ENCODE peak calls at places on chromosomes 5 and 9, in four cellular contexts. One of them, this sample, is unnamed.

GRCh38 chr5:22319798-22320197 is 533.3 kb downstream of the CDH12 start:
- DNase-seq in fibroblast of villous mesenchyme: no peak
- DNase-seq in choroid plexus epithelial cell: no peak
- DNase-seq in progenitor cell of endocrine pancreas: no peak
- DNase-seq in this sample: no peak

GRCh38 chr9:136020206-136020605 is 59.0 kb upstream of the UBAC1 start:
- DNase-seq in fibroblast of villous mesenchyme: no peak
- DNase-seq in choroid plexus epithelial cell: no peak
- DNase-seq in progenitor cell of endocrine pancreas: no peak
- DNase-seq in this sample: no peak

GRCh38 chr5:39433838-39434237 is 9.1 kb upstream of the DAB2 start:
- DNase-seq in fibroblast of villous mesenchyme: no peak
- DNase-seq in choroid plexus epithelial cell: no peak
- DNase-seq in progenitor cell of endocrine pancreas: no peak
- DNase-seq in this sample: no peak

GRCh38 chr5:134133213-134133994 is 18.9 kb downstream of the TCF7 start:
- DNase-seq in fibroblast of villous mesenchyme: no peak
- DNase-seq in choroid plexus epithelial cell: no peak
- DNase-seq in progenitor cell of endocrine pancreas: no peak
- DNase-seq in this sample: no peak

GRCh38 chr9:96163141-96163540 is 138.8 kb downstream of the HSD17B3 start:
- DNase-seq in fibroblast of villous mesenchyme: no peak
- DNase-seq in choroid plexus epithelial cell: no peak
- DNase-seq in progenitor cell of endocrine pancreas: no peak
- DNase-seq in this sample: no peak

GRCh38 chr5:61779743-61780142 is 447.7 kb downstream of the ZSWIM6 start:
- DNase-seq in fibroblast of villous mesenchyme: no peak
- DNase-seq in choroid plexus epithelial cell: no peak
- DNase-seq in progenitor cell of endocrine pancreas: no peak
- DNase-seq in this sample: no peak

GRCh38 chr9:2755285-2755684 is 38.0 kb downstream of the KCNV2 start:
- DNase-seq in fibroblast of villous mesenchyme: no peak
- DNase-seq in choroid plexus epithelial cell: no peak
- DNase-seq in progenitor cell of endocrine pancreas: no peak
- DNase-seq in this sample: no peak

GRCh38 chr5:177365845-177366527 is 8.3 kb downstream of the RGS14 start:
- DNase-seq in fibroblast of villous mesenchyme: no peak
- DNase-seq in choroid plexus epithelial cell: no peak
- DNase-seq in progenitor cell of endocrine pancreas: no peak
- DNase-seq in this sample: no peak

GRCh38 chr9:121450241-121450640 is 49.4 kb downstream of the GGTA1 start:
- DNase-seq in fibroblast of villous mesenchyme: peak; percentile 24
- DNase-seq in choroid plexus epithelial cell: no peak
- DNase-seq in progenitor cell of endocrine pancreas: no peak
- DNase-seq in this sample: no peak

GRCh38 chr5:71969464-71969863 is 137.8 kb upstream of the MAP1B start:
- DNase-seq in fibroblast of villous mesenchyme: no peak
- DNase-seq in choroid plexus epithelial cell: peak; percentile 8
- DNase-seq in progenitor cell of endocrine pancreas: no peak
- DNase-seq in this sample: peak; percentile 14

GRCh38 chr5:112276996-112277395 is 142.1 kb downstream of the EPB41L4A start:
- DNase-seq in fibroblast of villous mesenchyme: no peak
- DNase-seq in choroid plexus epithelial cell: no peak
- DNase-seq in progenitor cell of endocrine pancreas: no peak
- DNase-seq in this sample: no peak

GRCh38 chr9:134192311-134192950 is 28.1 kb upstream of the RNU6ATAC start:
- DNase-seq in fibroblast of villous mesenchyme: no peak
- DNase-seq in choroid plexus epithelial cell: no peak
- DNase-seq in progenitor cell of endocrine pancreas: no peak
- DNase-seq in this sample: no peak
- TF ChIP-seq CTCF in fibroblast of villous mesenchyme: no peak
- TF ChIP-seq CTCF in choroid plexus epithelial cell: no peak
- TF ChIP-seq CTCF in progenitor cell of endocrine pancreas: no peak
- TF ChIP-seq CTCF in this sample: no peak

GRCh38 chr5:34915139-34915855 is at the start of the genes BRIX1 and RAD1:
- DNase-seq in fibroblast of villous mesenchyme: peak; percentile 97
- DNase-seq in choroid plexus epithelial cell: peak; percentile 98
- DNase-seq in progenitor cell of endocrine pancreas: peak; percentile 86
- DNase-seq in this sample: peak; percentile 96
- TF ChIP-seq CTCF in fibroblast of villous mesenchyme: no peak
- TF ChIP-seq CTCF in choroid plexus epithelial cell: peak; percentile 29
- TF ChIP-seq CTCF in progenitor cell of endocrine pancreas: peak; percentile 27
- TF ChIP-seq CTCF in this sample: no peak

GRCh38 chr5:1824109-1824821 is 23.1 kb downstream of the NDUFS6 start:
- DNase-seq in fibroblast of villous mesenchyme: no peak
- DNase-seq in choroid plexus epithelial cell: no peak
- DNase-seq in progenitor cell of endocrine pancreas: no peak
- DNase-seq in this sample: no peak
- TF ChIP-seq CTCF in fibroblast of villous mesenchyme: no peak
- TF ChIP-seq CTCF in choroid plexus epithelial cell: no peak
- TF ChIP-seq CTCF in progenitor cell of endocrine pancreas: no peak
- TF ChIP-seq CTCF in this sample: no peak

DNA sequence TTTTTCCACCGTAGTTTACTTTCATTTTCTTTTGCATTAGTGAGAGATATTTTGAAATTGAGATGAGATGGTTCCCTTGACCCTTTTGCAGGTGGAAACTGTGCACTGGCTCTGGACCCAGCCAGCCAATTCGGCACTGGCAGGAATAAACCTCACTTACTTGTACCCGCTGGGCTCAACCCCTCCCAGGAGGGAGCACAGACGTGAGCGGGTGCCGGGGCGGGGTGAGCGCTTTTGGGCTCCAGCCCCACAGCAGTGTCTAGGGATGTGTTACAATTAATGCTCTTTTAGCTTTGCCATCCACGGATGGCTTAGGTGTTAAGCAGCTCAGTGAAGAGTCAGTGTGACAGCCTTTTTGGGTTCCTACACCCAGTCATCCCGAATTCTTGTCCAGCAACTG is 766.1 kb upstream of the CHD1 start:
- DNase-seq in fibroblast of villous mesenchyme: no peak
- DNase-seq in choroid plexus epithelial cell: no peak
- DNase-seq in progenitor cell of endocrine pancreas: no peak
- DNase-seq in this sample: no peak
- TF ChIP-seq CTCF in fibroblast of villous mesenchyme: no peak
- TF ChIP-seq CTCF in choroid plexus epithelial cell: no peak
- TF ChIP-seq CTCF in progenitor cell of endocrine pancreas: no peak
- TF ChIP-seq CTCF in this sample: no peak

GRCh38 chr5:171453056-171453725 is 33.7 kb downstream of the FGF18 start:
- DNase-seq in fibroblast of villous mesenchyme: no peak
- DNase-seq in choroid plexus epithelial cell: no peak
- DNase-seq in progenitor cell of endocrine pancreas: no peak
- DNase-seq in this sample: no peak
- TF ChIP-seq CTCF in fibroblast of villous mesenchyme: no peak
- TF ChIP-seq CTCF in choroid plexus epithelial cell: no peak
- TF ChIP-seq CTCF in progenitor cell of endocrine pancreas: no peak
- TF ChIP-seq CTCF in this sample: peak; percentile 8

DNA sequence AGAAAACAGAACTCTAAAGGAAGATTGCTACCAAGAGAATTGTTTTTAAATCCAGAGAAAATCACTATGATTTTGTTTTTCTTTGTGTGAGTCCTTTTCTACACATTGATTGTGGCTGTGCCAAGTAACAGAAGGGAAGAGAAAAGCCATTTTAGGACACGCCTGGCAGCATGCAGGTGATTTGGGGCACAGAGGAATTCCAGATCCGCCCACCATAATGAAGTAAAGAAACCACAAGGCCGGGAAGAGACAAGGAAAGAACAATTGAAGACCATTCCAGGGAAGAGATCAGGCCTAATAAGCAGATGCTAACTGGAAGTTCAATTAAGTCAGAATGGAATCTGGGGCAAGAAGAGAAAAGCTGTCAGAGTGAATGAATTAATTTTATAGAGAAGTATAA is 110.3 kb upstream of the ISL1 start:
- DNase-seq in fibroblast of villous mesenchyme: no peak
- DNase-seq in choroid plexus epithelial cell: no peak
- DNase-seq in progenitor cell of endocrine pancreas: no peak
- DNase-seq in this sample: no peak
- TF ChIP-seq CTCF in fibroblast of villous mesenchyme: no peak
- TF ChIP-seq CTCF in choroid plexus epithelial cell: no peak
- TF ChIP-seq CTCF in progenitor cell of endocrine pancreas: no peak
- TF ChIP-seq CTCF in this sample: no peak

GRCh38 chr9:87113892-87114291 is 166.6 kb upstream of the GAS1 start:
- DNase-seq in fibroblast of villous mesenchyme: no peak
- DNase-seq in choroid plexus epithelial cell: no peak
- DNase-seq in progenitor cell of endocrine pancreas: no peak
- DNase-seq in this sample: no peak
- TF ChIP-seq CTCF in fibroblast of villous mesenchyme: no peak
- TF ChIP-seq CTCF in choroid plexus epithelial cell: peak; percentile 37
- TF ChIP-seq CTCF in progenitor cell of endocrine pancreas: peak; percentile 13
- TF ChIP-seq CTCF in this sample: no peak

GRCh38 chr5:142129447-142129846 is 20.9 kb downstream of the NDFIP1 start:
- DNase-seq in fibroblast of villous mesenchyme: no peak
- DNase-seq in choroid plexus epithelial cell: no peak
- DNase-seq in progenitor cell of endocrine pancreas: no peak
- DNase-seq in this sample: no peak

GRCh38 chr5:142131394-142131793 is 22.8 kb downstream of the NDFIP1 start:
- DNase-seq in fibroblast of villous mesenchyme: no peak
- DNase-seq in choroid plexus epithelial cell: no peak
- DNase-seq in progenitor cell of endocrine pancreas: no peak
- DNase-seq in this sample: no peak

GRCh38 chr5:142133382-142134206 is 25.0 kb downstream of the NDFIP1 start:
- DNase-seq in fibroblast of villous mesenchyme: no peak
- DNase-seq in choroid plexus epithelial cell: no peak
- DNase-seq in progenitor cell of endocrine pancreas: no peak
- DNase-seq in this sample: no peak

GRCh38 chr5:142128675-142129208 is 20.2 kb downstream of the NDFIP1 start:
- DNase-seq in fibroblast of villous mesenchyme: no peak
- DNase-seq in choroid plexus epithelial cell: no peak
- DNase-seq in progenitor cell of endocrine pancreas: no peak
- DNase-seq in this sample: no peak

DNA sequence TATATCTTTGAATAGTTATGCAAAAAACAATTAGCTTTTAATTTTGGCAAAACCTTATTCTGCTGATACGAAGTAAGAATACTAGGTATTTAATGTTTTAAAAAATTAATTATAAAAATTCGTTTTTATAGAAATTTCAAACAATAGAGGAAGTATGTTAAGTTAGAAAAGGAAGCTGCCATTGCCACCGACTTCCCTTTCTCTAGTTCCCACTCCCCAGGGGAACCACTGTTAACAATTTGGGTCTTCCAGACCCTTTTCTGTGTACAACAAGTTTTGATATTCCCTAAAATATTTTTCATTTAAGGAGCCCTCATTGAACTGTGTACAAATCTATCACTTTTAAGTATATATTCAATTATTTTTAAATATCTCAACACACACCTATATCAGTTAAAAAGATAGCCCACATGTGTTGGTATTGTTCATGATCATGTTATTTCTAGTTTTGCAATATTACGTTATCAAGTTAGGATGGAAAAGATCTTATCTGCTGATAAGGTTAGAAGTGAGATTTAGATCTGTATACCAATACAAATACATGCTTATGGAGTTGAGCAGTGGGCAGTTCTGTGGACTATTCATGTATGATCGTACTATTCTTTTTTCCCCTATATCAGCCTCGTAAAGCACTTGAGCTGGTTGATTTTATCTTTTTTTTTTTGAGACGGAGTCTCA is 25.9 kb downstream of the NDFIP1 start:
- DNase-seq in fibroblast of villous mesenchyme: no peak
- DNase-seq in choroid plexus epithelial cell: no peak
- DNase-seq in progenitor cell of endocrine pancreas: no peak
- DNase-seq in this sample: no peak
- TF ChIP-seq CTCF in fibroblast of villous mesenchyme: no peak
- TF ChIP-seq CTCF in choroid plexus epithelial cell: no peak
- TF ChIP-seq CTCF in progenitor cell of endocrine pancreas: no peak
- TF ChIP-seq CTCF in this sample: no peak

This sample was measured in fibroblast of the aortic adventitia.